ENCODE peak calls at places on chromosome 3, in four cellular contexts. T is HCT116, H is H1, W is GM12878. F is an unnamed sample.

GRCh38 chr3:172687501-172687900 is 23.4 kb downstream of the NCEH1 start:
- DNase-seq in T (no peak), H (no peak), W (no peak), F (no peak)

GRCh38 chr3:87426916-87427315 is 150.5 kb upstream of the POU1F1 start:
- DNase-seq in T (no peak), W (no peak), H (no peak), F (no peak)

GRCh38 chr3:143849854-143850549 is 1.7 kb upstream of the SLC9A9 start:
- DNase-seq in W (peak), H (no peak), T (no peak), F (no peak)

GRCh38 chr3:143847787-143848631 is at the start of gene SLC9A9:
- DNase-seq in W (peak), T (no peak), H (no peak), F (no peak)

GRCh38 chr3:106862067-106862466 is 515.2 kb upstream of the CCDC54 start:
- DNase-seq in W (no peak), H (no peak), T (no peak), F (no peak)

GRCh38 chr3:108201258-108201657 is 21.0 kb downstream of the IFT57 start:
- DNase-seq in W (no peak), H (no peak), T (no peak), F (no peak)

GRCh38 chr3:169664034-169664820 is 715 bp upstream of the MECOM start:
- DNase-seq in W (no peak), H (peak), T (no peak), F (no peak)

GRCh38 chr3:171458056-171458856 is 1.9 kb downstream of the TNIK start:
- DNase-seq in W (no peak), H (no peak), T (no peak), F (no peak)

GRCh38 chr3:143955113-143955512 is 16.5 kb upstream of the DIPK2A start:
- DNase-seq in T (no peak), H (no peak), W (no peak), F (no peak)

GRCh38 chr3:168141405-168141993 is 45.8 kb upstream of the GOLIM4 start:
- DNase-seq in T (no peak), H (no peak), W (no peak), F (no peak)

GRCh38 chr3:55190296-55190695 is 262.4 kb upstream of the LRTM1 start:
- DNase-seq in H (no peak), W (no peak), T (no peak), F (no peak)

GRCh38 chr3:172106989-172107388 is 67.6 kb downstream of the FNDC3B start:
- DNase-seq in W (peak), H (no peak), T (no peak), F (no peak)

GRCh38 chr3:52529376-52530333 is 4.0 kb downstream of the NT5DC2 start:
- DNase-seq in T (no peak), H (no peak), W (no peak), F (no peak)

GRCh38 chr3:149415484-149415883 is 38.0 kb upstream of the TM4SF1 start:
- DNase-seq in T (no peak), H (no peak), W (no peak), F (no peak)

GRCh38 chr3:60202052-60202753 is 1049.0 kb downstream of the FHIT start:
- DNase-seq in T (no peak), W (no peak), H (no peak), F (no peak)

GRCh38 chr3:56654460-56654859 is 28.6 kb downstream of the TASOR start:
- DNase-seq in W (no peak), H (no peak), T (no peak), F (no peak)

GRCh38 chr3:194396561-194396896 is 2.5 kb downstream of the GP5 start:
- DNase-seq in H (no peak), T (no peak), W (no peak), F (no peak)

GRCh38 chr3:143763568-143764162 is 84.6 kb downstream of the SLC9A9 start:
- DNase-seq in W (no peak), T (no peak), H (no peak), F (no peak)

GRCh38 chr3:150783920-150784746 is 21.2 kb upstream of the SIAH2 start:
- DNase-seq in T (no peak), H (no peak), W (no peak), F (no peak)

GRCh38 chr3:45962033-45962432 is 18.8 kb downstream of the CXCR6 start:
- DNase-seq in W (no peak), H (no peak), T (no peak), F (no peak)

GRCh38 chr3:49903451-49904424 is at the start of gene MST1R:
- DNase-seq in H (peak), W (peak), T (peak), F (peak)

GRCh38 chr3:23739536-23739935 is 66.2 kb upstream of the UBE2E1 start:
- DNase-seq in T (no peak), H (no peak), W (no peak), F (no peak)

GRCh38 chr3:160885791-160886286 is 129.8 kb downstream of the PPM1L start:
- DNase-seq in T (no peak), H (no peak), W (peak), F (no peak)

GRCh38 chr3:55704521-55704920 is 217.4 kb upstream of the WNT5A start:
- DNase-seq in W (no peak), T (no peak), H (no peak), F (no peak)

GRCh38 chr3:46448721-46449120 is 16.0 kb downstream of the LTF start:
- DNase-seq in H (no peak), T (no peak), W (no peak), F (no peak)

GRCh38 chr3:13657660-13658435 is 108.9 kb downstream of the FBLN2 start:
- DNase-seq in H (peak), T (peak), W (no peak), F (peak)
- TF ChIP-seq EGR1 in H (no peak), T (no peak), W (no peak), F (no peak)

GRCh38 chr3:31002730-31003129 is 108.3 kb upstream of the GADL1 start:
- DNase-seq in W (no peak), H (no peak), T (no peak), F (no peak)
- TF ChIP-seq EGR1 in W (no peak), H (no peak), T (no peak), F (no peak)

GRCh38 chr3:188840290-188840689 is 331.5 kb upstream of the TPRG1 start:
- DNase-seq in T (no peak), W (no peak), H (no peak), F (no peak)

GRCh38 chr3:188839187-188839695 is 332.5 kb upstream of the TPRG1 start:
- DNase-seq in H (no peak), W (no peak), T (no peak), F (no peak)

GRCh38 chr3:188845514-188845913 is 326.3 kb upstream of the TPRG1 start:
- DNase-seq in H (no peak), W (no peak), T (no peak), F (no peak)

DNA sequence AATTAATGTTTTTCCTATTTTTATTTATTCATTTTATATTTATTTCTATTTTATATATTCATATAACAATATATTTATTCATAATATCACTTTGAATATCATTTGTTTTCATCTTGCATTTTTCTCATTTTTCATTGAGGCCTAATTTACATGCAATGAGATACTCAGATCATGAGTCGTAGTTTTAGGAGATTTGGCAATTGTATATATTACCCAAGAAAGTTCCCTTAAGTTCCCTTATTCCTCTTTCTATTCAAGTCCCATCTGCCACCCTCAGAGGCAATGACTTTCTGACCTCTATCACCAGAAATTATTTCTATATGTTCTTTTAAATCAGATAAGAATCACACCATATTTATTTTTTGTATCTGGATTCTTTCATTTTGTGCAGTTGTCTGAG is 329.1 kb upstream of the TPRG1 start:
- DNase-seq in T (no peak), H (no peak), W (no peak), F (no peak)
- TF ChIP-seq EGR1 in T (no peak), H (no peak), W (no peak), F (no peak)

GRCh38 chr3:178880274-178880673 is 191.3 kb downstream of the ZMAT3 start:
- DNase-seq in T (no peak), W (no peak), H (no peak), F (no peak)
- TF ChIP-seq EGR1 in T (no peak), W (no peak), H (no peak), F (no peak)

DNA sequence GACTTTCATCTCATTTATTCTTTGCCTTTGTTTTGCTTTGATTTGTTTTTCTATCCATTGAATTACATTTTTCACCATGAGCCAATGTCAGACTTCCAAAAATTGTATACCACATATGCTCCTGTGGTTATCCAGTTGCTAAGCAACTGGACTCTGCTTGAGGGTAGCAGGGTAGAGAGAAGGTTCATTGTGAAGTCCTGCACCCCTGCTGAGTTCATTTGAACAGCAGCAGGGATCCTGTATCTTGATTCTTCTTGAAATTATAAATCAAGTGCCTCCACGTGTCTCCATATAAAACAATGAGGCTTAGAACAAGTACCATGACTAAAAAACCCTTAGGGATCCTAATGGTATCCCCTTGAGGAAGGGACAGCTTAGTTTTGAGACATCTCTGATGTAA is 449.3 kb downstream of the ROBO2 start:
- DNase-seq in H (no peak), T (no peak), W (no peak), F (no peak)
- TF ChIP-seq EGR1 in H (no peak), T (no peak), W (no peak), F (no peak)